ENCODE peak calls at places on chromosomes 11 and 22, in seven cellular contexts. C is IMR-90; S is stimulated activated naive CD8-positive, alpha-beta T cell treated with anti-CD3 and anti-CD28 coated beads, Interleukin-15, amount 100 ng/mL, for 72 hours; E is CD4-positive, alpha-beta T cell; G is activated CD8-positive, alpha-beta memory T cell treated with anti-CD3 and anti-CD28 coated beads, Interleukin-2, amount 10 ng/mL, durations not matched to agents 7 days and 5 days; L is right cardiac atrium; J is gastroesophageal sphincter. M is an unnamed sample.

GRCh38 chr11:117505285-117505970 is 177.8 kb downstream of the CEP164 start:
- ATAC-seq in E (no peak), C (no peak), J (no peak), L (no peak), G (no peak), S (no peak), M (no peak)

GRCh38 chr11:68652683-68653156 is 31.6 kb upstream of the GAL start:
- ATAC-seq in L (no peak), J (no peak), G (no peak), S (no peak), E (no peak), C (no peak), M (no peak)

GRCh38 chr11:14656536-14657457 is 13.2 kb downstream of the PDE3B start:
- ATAC-seq in L (peak), G (no peak), E (no peak), C (no peak), J (no peak), S (no peak), M (peak)

GRCh38 chr11:73317373-73317772 is 9.3 kb downstream of the ARHGEF17 start:
- ATAC-seq in S (no peak), J (peak), G (no peak), L (peak), C (no peak), E (no peak), M (no peak)

GRCh38 chr11:78465169-78465942 is 47.7 kb upstream of the GAB2 start:
- ATAC-seq in S (peak), J (no peak), E (peak), L (no peak), G (peak), C (no peak), M (peak)

GRCh38 chr11:12701815-12702214 is 27.6 kb downstream of the TEAD1 start:
- ATAC-seq in L (peak), E (no peak), C (no peak), G (no peak), S (no peak), J (no peak), M (no peak)

GRCh38 chr11:33266418-33267215 is 9.4 kb downstream of the HIPK3 start:
- ATAC-seq in C (peak), G (no peak), J (peak), L (peak), S (no peak), E (no peak), M (no peak)

GRCh38 chr11:4111834-4112233 is 17.2 kb downstream of the RRM1 start:
- ATAC-seq in L (no peak), S (no peak), J (no peak), E (no peak), C (no peak), G (no peak), M (no peak)

GRCh38 chr11:72394456-72394855 is 39.9 kb downstream of the CLPB start:
- ATAC-seq in L (no peak), G (no peak), S (no peak), C (no peak), J (no peak), E (no peak), M (no peak)

GRCh38 chr22:31329453-31330215 is 16.5 kb downstream of the PATZ1 start:
- ATAC-seq in L (no peak), S (peak), G (peak), E (no peak), J (no peak), C (no peak), M (peak)

GRCh38 chr11:77106321-77106720 is 3.7 kb downstream of the OMP start:
- ATAC-seq in J (no peak), E (no peak), L (no peak), G (no peak), C (no peak), S (no peak), M (no peak)

GRCh38 chr11:69716099-69716498 is 12.3 kb upstream of the FGF19 start:
- ATAC-seq in S (no peak), E (no peak), L (no peak), J (no peak), C (no peak), G (no peak), M (no peak)

GRCh38 chr11:14589421-14589820 is 54.2 kb upstream of the PDE3B start:
- ATAC-seq in S (no peak), G (no peak), E (no peak), C (no peak), J (no peak), L (no peak), M (no peak)

GRCh38 chr11:125398475-125398874 is 97.6 kb downstream of the FEZ1 start:
- ATAC-seq in G (no peak), C (no peak), J (no peak), S (no peak), E (no peak), L (no peak), M (no peak)

GRCh38 chr11:7655253-7656217 is 17.8 kb downstream of the CYB5R2 start:
- ATAC-seq in S (no peak), J (no peak), G (no peak), L (peak), E (no peak), C (no peak), M (no peak)

GRCh38 chr11:131687291-131688055 is 317.1 kb downstream of the NTM start:
- ATAC-seq in G (no peak), E (no peak), J (no peak), C (no peak), S (no peak), L (no peak), M (no peak)

GRCh38 chr11:72425053-72425980 is 9.0 kb downstream of the CLPB start:
- ATAC-seq in C (no peak), J (no peak), E (no peak), S (no peak), L (no peak), G (no peak), M (no peak)

GRCh38 chr11:108500169-108500568 is 2.0 kb upstream of the POGLUT3 start:
- ATAC-seq in S (no peak), G (no peak), C (no peak), L (no peak), E (no peak), J (no peak), M (no peak)

GRCh38 chr11:89604281-89604680 is 105.8 kb upstream of the TRIM77 start:
- ATAC-seq in L (no peak), E (no peak), G (no peak), S (no peak), C (no peak), J (no peak), M (no peak)

GRCh38 chr22:31611065-31611760 is 50.8 kb downstream of the PISD start:
- ATAC-seq in E (no peak), G (no peak), S (no peak), C (peak), L (peak), J (peak), M (no peak)

M was measured in activated CD4-positive, CD25-positive, alpha-beta regulatory T cell treated with anti-CD3 and anti-CD28 coated beads, Interleukin-2, amount 50 U/mL, for 24 hours.